ENCODE peak calls at places on chromosomes 2 and 18, in four cellular contexts. One of them, this sample, is unnamed.

GRCh38 chr2:238929242-238930081 is 81.6 kb downstream of the TWIST2 start:
- DNase-seq in HL-60: no peak
- DNase-seq in K562: no peak
- DNase-seq in GM12878: no peak
- DNase-seq in this sample: no peak

GRCh38 chr2:66346241-66346664 is 88.7 kb upstream of the MEIS1 start:
- DNase-seq in HL-60: no peak
- DNase-seq in K562: no peak
- DNase-seq in GM12878: no peak
- DNase-seq in this sample: no peak

GRCh38 chr2:40218679-40219078 is 233.2 kb downstream of the SLC8A1 start:
- DNase-seq in GM12878: no peak
- DNase-seq in K562: no peak
- DNase-seq in HL-60: no peak
- DNase-seq in this sample: no peak

GRCh38 chr2:128432423-128432822 is 113.8 kb upstream of the HS6ST1 start:
- DNase-seq in GM12878: no peak
- DNase-seq in K562: no peak
- DNase-seq in HL-60: no peak
- DNase-seq in this sample: no peak

GRCh38 chr2:60335533-60336237 is 217.8 kb downstream of the BCL11A start:
- DNase-seq in GM12878: no peak
- DNase-seq in HL-60: peak
- DNase-seq in K562: no peak
- DNase-seq in this sample: no peak

GRCh38 chr2:95061601-95062183 is 36.2 kb downstream of the MAL start:
- DNase-seq in K562: no peak
- DNase-seq in HL-60: no peak
- DNase-seq in GM12878: no peak
- DNase-seq in this sample: no peak

GRCh38 chr18:75582406-75582821 is 154.9 kb upstream of the SMIM21 start:
- DNase-seq in HL-60: no peak
- DNase-seq in K562: no peak
- DNase-seq in GM12878: no peak
- DNase-seq in this sample: no peak

GRCh38 chr2:443754-444153 is 155.9 kb upstream of the ALKAL2 start:
- DNase-seq in GM12878: no peak
- DNase-seq in K562: no peak
- DNase-seq in HL-60: no peak
- DNase-seq in this sample: no peak

GRCh38 chr2:68302281-68302680 is 17.5 kb downstream of the CNRIP1 start:
- DNase-seq in HL-60: no peak
- DNase-seq in K562: no peak
- DNase-seq in GM12878: no peak
- DNase-seq in this sample: no peak

GRCh38 chr2:136060401-136060940 is 57.5 kb downstream of the CXCR4 start:
- DNase-seq in K562: no peak
- DNase-seq in HL-60: no peak
- DNase-seq in GM12878: no peak
- DNase-seq in this sample: no peak

GRCh38 chr2:27653397-27653796 is 10.0 kb downstream of the SUPT7L start:
- DNase-seq in HL-60: no peak
- DNase-seq in K562: no peak
- DNase-seq in GM12878: no peak
- DNase-seq in this sample: no peak

GRCh38 chr2:64105676-64106461 is 38.4 kb downstream of the PELI1 start:
- DNase-seq in HL-60: no peak
- DNase-seq in GM12878: no peak
- DNase-seq in K562: no peak
- DNase-seq in this sample: no peak

GRCh38 chr18:68532328-68532885 is 182.5 kb downstream of the TMX3 start:
- DNase-seq in GM12878: no peak
- DNase-seq in K562: no peak
- DNase-seq in HL-60: no peak
- DNase-seq in this sample: no peak

GRCh38 chr2:231323316-231323715 is 72.2 kb upstream of the B3GNT7 start:
- DNase-seq in K562: no peak
- DNase-seq in HL-60: no peak
- DNase-seq in GM12878: no peak
- DNase-seq in this sample: no peak

GRCh38 chr2:17615728-17616351 is 75.3 kb downstream of the VSNL1 start:
- DNase-seq in GM12878: no peak
- DNase-seq in K562: no peak
- DNase-seq in HL-60: no peak
- DNase-seq in this sample: no peak

GRCh38 chr2:52732849-52733395 is 1034.7 kb upstream of the CHAC2 start:
- DNase-seq in GM12878: no peak
- DNase-seq in K562: no peak
- DNase-seq in HL-60: no peak
- DNase-seq in this sample: no peak

GRCh38 chr2:70113396-70114100 is 26.3 kb downstream of the PCBP1 start:
- DNase-seq in K562: no peak
- DNase-seq in HL-60: no peak
- DNase-seq in GM12878: no peak
- DNase-seq in this sample: no peak

GRCh38 chr2:238573916-238574315 is 147.2 kb downstream of the ASB1 start:
- DNase-seq in GM12878: no peak
- DNase-seq in HL-60: no peak
- DNase-seq in K562: no peak
- DNase-seq in this sample: no peak

GRCh38 chr2:113791697-113792590 is 35.5 kb upstream of the SLC35F5 start:
- DNase-seq in K562: no peak
- DNase-seq in HL-60: no peak
- DNase-seq in GM12878: peak
- DNase-seq in this sample: peak

GRCh38 chr2:65435625-65436168 is 3.3 kb upstream of the SPRED2 start:
- DNase-seq in GM12878: no peak
- DNase-seq in K562: peak
- DNase-seq in HL-60: peak
- DNase-seq in this sample: peak

GRCh38 chr18:44588466-44588865 is 92.2 kb upstream of the SETBP1 start:
- DNase-seq in K562: no peak
- DNase-seq in HL-60: no peak
- DNase-seq in GM12878: no peak
- DNase-seq in this sample: no peak

GRCh38 chr18:75139226-75139911 is 69.6 kb downstream of the PTGR3 start:
- DNase-seq in K562: no peak
- DNase-seq in HL-60: no peak
- DNase-seq in GM12878: no peak
- DNase-seq in this sample: no peak

GRCh38 chr2:188811522-188811921 is 162.7 kb upstream of the COL3A1 start:
- DNase-seq in K562: no peak
- DNase-seq in HL-60: no peak
- DNase-seq in GM12878: no peak
- DNase-seq in this sample: no peak

GRCh38 chr2:28452534-28453081 is 43.3 kb upstream of the PLB1 start:
- DNase-seq in K562: peak
- DNase-seq in GM12878: no peak
- DNase-seq in HL-60: peak
- DNase-seq in this sample: peak

GRCh38 chr2:42195559-42195958 is 26.4 kb downstream of the EML4 start:
- DNase-seq in HL-60: no peak
- DNase-seq in K562: no peak
- DNase-seq in GM12878: no peak
- DNase-seq in this sample: no peak

GRCh38 chr2:63870679-63871078 is 29.0 kb downstream of the UGP2 start:
- DNase-seq in K562: no peak
- DNase-seq in HL-60: no peak
- DNase-seq in GM12878: no peak
- DNase-seq in this sample: no peak

GRCh38 chr2:32768387-32769174 is 140.7 kb downstream of the TTC27 start:
- DNase-seq in K562: peak
- DNase-seq in GM12878: no peak
- DNase-seq in HL-60: no peak
- DNase-seq in this sample: no peak

GRCh38 chr18:67710639-67711038 is 194.1 kb upstream of the DSEL start:
- DNase-seq in GM12878: no peak
- DNase-seq in HL-60: no peak
- DNase-seq in K562: no peak
- DNase-seq in this sample: no peak

GRCh38 chr18:79586436-79587297 is 92.9 kb upstream of the CTDP1 start:
- DNase-seq in K562: no peak
- DNase-seq in HL-60: no peak
- DNase-seq in GM12878: no peak
- DNase-seq in this sample: no peak

GRCh38 chr2:114175507-114175906 is 266.9 kb upstream of the DPP10 start:
- DNase-seq in GM12878: no peak
- DNase-seq in HL-60: no peak
- DNase-seq in K562: no peak
- DNase-seq in this sample: no peak

GRCh38 chr2:64157792-64158191 is 13.6 kb upstream of the PELI1 start:
- DNase-seq in HL-60: no peak
- DNase-seq in K562: no peak
- DNase-seq in GM12878: no peak
- DNase-seq in this sample: no peak

GRCh38 chr2:99420751-99421299 is 69.0 kb downstream of the REV1 start:
- DNase-seq in GM12878: no peak
- DNase-seq in K562: no peak
- DNase-seq in HL-60: no peak
- DNase-seq in this sample: no peak
- TF ChIP-seq POLR2AphosphoS5 in GM12878: no peak
- TF ChIP-seq POLR2AphosphoS5 in K562: no peak
- TF ChIP-seq POLR2AphosphoS5 in HL-60: no peak
- TF ChIP-seq POLR2AphosphoS5 in this sample: no peak

DNA sequence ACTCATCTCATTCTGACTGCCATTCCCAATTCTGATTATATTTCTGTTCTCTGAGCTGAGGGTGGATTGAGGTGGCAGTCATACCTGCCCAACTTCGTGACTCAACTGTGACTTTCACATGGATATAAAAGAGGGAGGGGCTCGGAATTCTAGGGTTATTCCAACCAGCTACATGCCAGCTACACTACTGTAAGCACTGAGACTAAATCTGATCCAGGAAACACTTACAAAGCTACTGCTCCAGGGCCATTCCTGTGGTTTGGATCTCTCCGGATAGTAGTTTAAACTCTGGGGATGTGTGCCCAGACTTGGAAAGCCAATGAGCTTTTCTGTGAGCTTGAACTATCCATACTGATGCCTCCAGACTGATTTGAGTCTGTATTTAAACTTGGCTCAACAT is 7.9 kb downstream of the MAP2 start:
- DNase-seq in GM12878: no peak
- DNase-seq in HL-60: no peak
- DNase-seq in K562: no peak
- DNase-seq in this sample: no peak
- TF ChIP-seq SPI1 in GM12878: no peak
- TF ChIP-seq SPI1 in HL-60: no peak
- TF ChIP-seq SPI1 in K562: no peak
- TF ChIP-seq SPI1 in this sample: no peak

GRCh38 chr2:104850322-104851184 is 3.4 kb upstream of the POU3F3 start:
- DNase-seq in K562: no peak
- DNase-seq in HL-60: no peak
- DNase-seq in GM12878: no peak
- DNase-seq in this sample: no peak

GRCh38 chr2:104853926-104854506 is at the start of gene POU3F3:
- DNase-seq in HL-60: peak
- DNase-seq in GM12878: no peak
- DNase-seq in K562: no peak
- DNase-seq in this sample: no peak

GRCh38 chr2:104851236-104852160 is 2.4 kb upstream of the POU3F3 start:
- DNase-seq in HL-60: no peak
- DNase-seq in GM12878: no peak
- DNase-seq in K562: no peak
- DNase-seq in this sample: no peak

GRCh38 chr2:104853401-104853925 is 452 bp upstream of the POU3F3 start:
- DNase-seq in GM12878: no peak
- DNase-seq in K562: no peak
- DNase-seq in HL-60: no peak
- DNase-seq in this sample: no peak

GRCh38 chr2:104852161-104852689 is 1.7 kb upstream of the POU3F3 start:
- DNase-seq in HL-60: no peak
- DNase-seq in K562: no peak
- DNase-seq in GM12878: no peak
- DNase-seq in this sample: no peak
- TF ChIP-seq POLR2AphosphoS5 in HL-60: no peak
- TF ChIP-seq POLR2AphosphoS5 in K562: no peak
- TF ChIP-seq POLR2AphosphoS5 in GM12878: no peak
- TF ChIP-seq POLR2AphosphoS5 in this sample: no peak

DNA sequence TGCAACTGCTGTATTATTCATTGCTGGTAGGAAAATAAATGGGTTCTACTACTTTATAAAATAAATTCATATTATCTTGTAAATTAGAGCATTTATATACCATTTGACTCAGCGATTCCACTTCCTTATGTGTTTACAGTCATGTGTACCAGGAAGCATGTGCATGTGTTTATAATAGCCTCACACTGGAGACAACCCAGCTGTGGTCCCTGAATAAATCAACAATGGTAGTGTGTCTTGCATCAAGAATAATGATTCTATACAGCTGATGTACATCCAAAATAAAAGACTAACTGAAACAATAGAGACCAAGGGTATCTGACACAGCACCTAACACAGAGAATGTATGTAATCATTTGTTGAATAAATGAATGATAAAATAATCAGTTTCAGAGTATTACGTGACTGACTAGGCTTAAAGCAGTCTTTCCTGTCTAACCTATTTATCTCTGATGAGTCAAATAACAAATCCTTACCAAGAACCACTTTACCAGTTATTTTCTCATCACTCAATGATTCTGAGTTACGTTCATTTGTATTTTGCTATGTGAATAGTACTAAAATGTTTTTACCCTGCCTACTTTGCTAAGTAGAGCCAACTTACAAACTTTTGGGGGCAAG is 216.8 kb downstream of the UBE2E3 start:
- DNase-seq in HL-60: no peak
- DNase-seq in GM12878: no peak
- DNase-seq in K562: no peak
- DNase-seq in this sample: no peak
- TF ChIP-seq SPI1 in HL-60: peak
- TF ChIP-seq SPI1 in GM12878: no peak
- TF ChIP-seq SPI1 in K562: no peak
- TF ChIP-seq SPI1 in this sample: peak

GRCh38 chr2:219426068-219426443 is 7.9 kb downstream of the DES start:
- DNase-seq in GM12878: no peak
- DNase-seq in K562: no peak
- DNase-seq in HL-60: no peak
- DNase-seq in this sample: no peak
- TF ChIP-seq POLR2AphosphoS5 in GM12878: no peak
- TF ChIP-seq POLR2AphosphoS5 in K562: no peak
- TF ChIP-seq POLR2AphosphoS5 in HL-60: no peak
- TF ChIP-seq POLR2AphosphoS5 in this sample: no peak

This sample was measured in GM12891.